ENCODE peak calls at places on chromosomes 7 and 10, in four cellular contexts. E is keratinocyte, F is fibroblast of lung, H is neuronal stem cell. D is an unnamed sample. For H3K4me1, the result is how much of the 10 kb centered on the place peaks cover.

GRCh38 chr7:510061-510481 is 9.6 kb downstream of the PDGFA start:
- DNase-seq in E (no peak), F (no peak), H (no peak), D (no peak)

GRCh38 chr7:69643708-69644445 is 45.6 kb downstream of the AUTS2 start:
- DNase-seq in E (no peak), F (peak), H (no peak), D (no peak)

GRCh38 chr7:141156446-141156845 is 82.6 kb downstream of the TMEM178B start:
- DNase-seq in E (no peak), F (no peak), H (no peak), D (no peak)

GRCh38 chr10:76582536-76582935 is 1055.1 kb downstream of the KCNMA1 start:
- DNase-seq in E (no peak), F (peak), H (no peak), D (no peak)

GRCh38 chr10:93481931-93482834 is at the start of gene MYOF:
- DNase-seq in E (no peak), F (peak), H (peak), D (peak)

GRCh38 chr7:27601217-27601616 is 61.5 kb downstream of the HIBADH start:
- DNase-seq in E (no peak), F (no peak), H (no peak), D (no peak)

GRCh38 chr10:45488365-45488764 is 114.3 kb downstream of the ALOX5 start:
- DNase-seq in E (no peak), F (no peak), H (no peak), D (no peak)

GRCh38 chr7:43619213-43620012 is 36.5 kb downstream of the STK17A start:
- DNase-seq in E (no peak), F (no peak), H (no peak), D (peak)

GRCh38 chr10:11015371-11015934 is 2.2 kb upstream of the CELF2 start:
- DNase-seq in E (no peak), F (no peak), H (no peak), D (no peak)

GRCh38 chr7:98970031-98970615 is 91.8 kb downstream of the TRRAP start:
- DNase-seq in E (no peak), F (no peak), H (no peak), D (no peak)

GRCh38 chr7:155343150-155343549 is 45.5 kb downstream of the INSIG1 start:
- DNase-seq in E (no peak), F (no peak), H (no peak), D (no peak)

GRCh38 chr10:84763965-84764364 is 435.6 kb downstream of the CCSER2 start:
- DNase-seq in E (no peak), F (no peak), H (no peak), D (no peak)

GRCh38 chr7:142301923-142302550 is 44.2 kb upstream of the PRSS58 start:
- DNase-seq in E (no peak), F (peak), H (no peak), D (peak)

GRCh38 chr7:120079022-120079421 is 194.0 kb upstream of the KCND2 start:
- DNase-seq in E (no peak), F (no peak), H (no peak), D (no peak)

GRCh38 chr7:77858278-77858677 is 59.7 kb downstream of the PHTF2 start:
- DNase-seq in E (no peak), F (no peak), H (no peak), D (no peak)

GRCh38 chr7:13727279-13727678 is 262.2 kb downstream of the ETV1 start:
- DNase-seq in E (no peak), F (peak), H (no peak), D (no peak)

DNA sequence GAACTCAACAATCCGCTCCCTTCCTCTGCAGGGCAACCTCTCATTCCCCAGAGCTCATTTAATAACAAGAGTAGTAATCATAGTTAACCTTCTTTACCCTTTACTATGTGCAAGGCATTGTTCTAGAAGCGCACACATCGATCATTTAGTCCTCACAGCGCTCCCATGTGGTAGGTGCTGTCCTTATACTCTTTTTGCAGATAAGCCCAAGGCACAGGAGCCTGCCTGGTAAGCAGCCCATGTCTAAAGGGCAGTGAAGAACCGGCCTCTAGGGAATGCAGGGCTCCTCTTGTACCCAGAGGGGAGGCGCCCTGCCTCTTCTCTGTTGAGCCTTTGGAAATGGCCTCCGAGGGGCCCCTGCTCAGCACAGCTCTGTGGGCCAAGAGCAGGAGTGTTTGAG is 14.3 kb downstream of the CHST3 start:
- DNase-seq in E (no peak), F (no peak), H (no peak), D (no peak)
- H3K4me1 ChIP-seq in E (half or more), F (half or more), H (under half), D (half or more)

DNA sequence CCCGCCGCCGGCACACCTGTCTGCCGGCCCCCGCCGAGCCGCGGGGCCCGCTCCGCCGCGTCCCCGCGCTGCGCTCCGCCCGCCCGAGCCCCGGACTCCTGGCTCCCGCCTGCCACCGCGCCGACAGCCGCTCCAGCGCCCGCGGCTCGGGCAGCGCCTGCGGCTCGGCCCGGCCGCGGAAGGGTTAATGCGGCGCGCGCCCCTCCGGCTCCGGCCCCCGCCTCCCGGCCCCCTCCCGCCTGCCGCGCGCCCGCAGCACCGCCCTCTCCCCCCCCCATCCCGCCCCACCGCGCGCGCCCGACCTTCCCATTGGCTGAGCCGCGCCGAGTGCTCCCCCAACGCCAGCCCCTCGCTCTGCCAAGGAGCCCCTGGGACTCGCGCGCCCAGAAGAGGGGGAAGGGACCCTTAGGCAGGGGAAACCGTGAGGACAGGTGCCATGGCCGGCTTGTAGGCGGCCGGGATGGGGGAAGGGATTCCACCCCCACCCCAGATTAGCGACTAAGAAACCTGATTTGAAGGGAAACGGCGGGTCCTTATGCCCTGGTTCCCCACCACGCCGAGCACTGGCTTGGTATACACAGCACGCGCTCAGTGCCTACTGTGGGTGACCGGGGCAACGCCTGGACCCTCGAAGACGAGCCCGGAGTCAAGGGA is at the start of gene KCNH2:
- DNase-seq in E (no peak), F (no peak), H (peak), D (peak)
- H3K9ac ChIP-seq in E (no peak), F (no peak), H (peak), D (no peak)

DNA sequence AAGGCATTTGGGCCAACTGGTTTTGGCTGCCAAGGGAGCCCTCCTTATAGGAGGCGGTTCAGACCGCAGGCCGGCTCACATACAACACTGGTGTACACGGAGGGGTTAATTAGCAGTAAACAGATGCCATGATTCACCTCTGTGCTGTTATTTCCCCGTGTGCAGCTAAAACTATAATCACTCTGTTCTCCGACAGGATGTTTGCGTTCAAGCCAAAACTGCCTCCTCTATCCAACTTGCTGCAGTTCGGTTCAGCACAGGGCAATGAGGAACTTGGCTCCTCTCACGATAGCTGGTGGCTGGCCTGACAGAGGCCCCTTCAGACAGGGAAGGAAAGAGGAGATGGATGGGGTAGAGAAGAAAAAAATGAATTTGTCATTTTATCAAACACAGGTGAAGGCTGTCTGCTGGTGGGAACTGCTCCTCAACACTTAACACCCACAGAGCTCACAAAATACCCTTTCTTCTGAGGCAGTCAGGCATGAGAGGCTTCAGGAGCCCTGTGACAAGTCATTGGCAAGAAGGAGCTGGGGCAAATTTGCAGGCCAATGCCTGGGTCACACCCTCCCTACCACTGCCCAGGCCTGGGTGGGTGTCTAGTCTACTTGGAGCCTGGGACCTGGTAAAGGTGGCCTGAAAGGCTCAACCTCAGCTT is 24.0 kb downstream of the KCNMA1 start:
- DNase-seq in E (no peak), F (peak), H (no peak), D (no peak)
- H3K4me1 ChIP-seq in E (under half), F (under half), H (under half), D (under half)

GRCh38 chr7:156693627-156694026 is 53.1 kb downstream of the RNF32 start:
- DNase-seq in E (no peak), F (no peak), H (no peak), D (no peak)

GRCh38 chr7:156691764-156692163 is 51.2 kb downstream of the RNF32 start:
- DNase-seq in E (no peak), F (no peak), H (no peak), D (no peak)

GRCh38 chr7:156692849-156693248 is 52.3 kb downstream of the RNF32 start:
- DNase-seq in E (no peak), F (no peak), H (no peak), D (no peak)
- H3K9ac ChIP-seq in E (no peak), F (no peak), H (no peak), D (no peak)

GRCh38 chr7:2720024-2720423 is 32.0 kb downstream of the AMZ1 start:
- DNase-seq in E (no peak), F (no peak), H (no peak), D (no peak)
- H3K4me1 ChIP-seq in E (under half), F (under half), H (under half), D (under half)

DNA sequence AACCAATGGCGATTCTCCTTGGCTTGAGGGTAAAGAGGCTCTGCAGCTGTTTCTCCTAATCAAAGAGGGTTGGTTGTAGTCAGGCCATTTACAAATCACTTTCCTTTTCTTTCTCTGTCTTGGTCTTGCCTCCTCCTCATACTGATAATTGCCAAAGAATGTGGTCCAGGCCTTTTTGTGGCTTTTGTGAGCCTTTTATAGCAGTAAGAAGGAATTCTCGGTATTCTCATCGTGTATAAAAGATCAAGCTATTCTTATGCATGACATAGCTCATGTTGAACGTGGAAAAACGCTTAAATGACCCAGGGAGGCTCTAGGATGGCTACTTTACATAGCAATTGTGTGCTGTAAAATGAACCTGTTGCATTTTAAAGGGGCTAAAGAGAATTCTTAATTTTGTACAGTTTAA is 62.6 kb downstream of the RBM20 start:
- DNase-seq in E (no peak), F (peak), H (no peak), D (peak)
- H3K9ac ChIP-seq in E (no peak), F (no peak), H (no peak), D (no peak)

GRCh38 chr7:133233142-133233541 is 19.7 kb upstream of the EXOC4 start:
- DNase-seq in E (no peak), F (no peak), H (no peak), D (no peak)
- H3K4me1 ChIP-seq in E (under half), F (under half), H (under half), D (under half)

GRCh38 chr7:137655804-137656203 is 191.0 kb downstream of the DGKI start:
- DNase-seq in E (no peak), F (no peak), H (no peak), D (no peak)
- H3K9ac ChIP-seq in E (no peak), F (no peak), H (peak), D (peak)

D was measured in adipocyte.